ENCODE peak calls at places on chromosomes 1 and 21, in six cellular contexts. B is foreskin keratinocyte; R is germinal center; S is memory B cell; O is effector memory CD4-positive, alpha-beta T cell; T is activated CD4-positive, alpha-beta T cell treated with anti-CD3 and anti-CD28 coated beads for 24 hours. U is an unnamed sample.
A peak's percentile ranks its signal among the peaks of the same experiment; 100 is the strongest.

GRCh38 chr1:52659851-52660596 is 27.1 kb downstream of the SHISAL2A start:
- DNase-seq in B (peak; percentile 31), R (no peak), S (no peak), O (no peak), T (no peak), U (no peak)

GRCh38 chr21:37451446-37451845 is 84.9 kb downstream of the DYRK1A start:
- DNase-seq in B (no peak), R (no peak), S (no peak), O (no peak), T (no peak), U (no peak)

GRCh38 chr21:32382108-32382601 is 10.7 kb downstream of the URB1 start:
- DNase-seq in B (peak; percentile 42), R (no peak), S (no peak), O (no peak), T (no peak), U (no peak)

GRCh38 chr1:9166289-9167235 is 37.7 kb upstream of the GPR157 start:
- DNase-seq in B (no peak), R (no peak), S (no peak), O (no peak), T (no peak), U (no peak)

GRCh38 chr1:78003882-78004718 is 639 bp upstream of the DNAJB4 start:
- DNase-seq in B (peak; percentile 74), R (peak; percentile 45), S (peak; percentile 28), O (peak; percentile 28), T (no peak), U (no peak)

GRCh38 chr1:222928212-222928611 is 113.4 kb downstream of the DISP1 start:
- DNase-seq in B (no peak), R (no peak), S (no peak), O (no peak), T (no peak), U (no peak)

GRCh38 chr1:36908096-36908495 is 126.2 kb downstream of the GRIK3 start:
- DNase-seq in B (no peak), R (no peak), S (no peak), O (no peak), T (no peak), U (no peak)

GRCh38 chr21:37061926-37062591 is 10.8 kb downstream of the PIGP start:
- DNase-seq in B (no peak), R (no peak), S (no peak), O (no peak), T (no peak), U (no peak)

GRCh38 chr1:20223659-20224058 is 37.3 kb upstream of the PLA2G2C start:
- DNase-seq in B (no peak), R (no peak), S (no peak), O (no peak), T (no peak), U (no peak)

GRCh38 chr1:184260382-184260781 is 126.4 kb upstream of the C1orf21 start:
- DNase-seq in B (peak; percentile 81), R (no peak), S (no peak), O (no peak), T (no peak), U (no peak)

GRCh38 chr1:71393301-71393700 is 312.5 kb upstream of the ZRANB2 start:
- DNase-seq in B (no peak), R (no peak), S (no peak), O (no peak), T (no peak), U (no peak)

GRCh38 chr1:6831368-6831767 is 46.1 kb downstream of the CAMTA1 start:
- DNase-seq in B (no peak), R (no peak), S (no peak), O (no peak), T (no peak), U (no peak)

GRCh38 chr1:195899762-195900352 is 708.4 kb downstream of the KCNT2 start:
- DNase-seq in B (no peak), R (no peak), S (no peak), O (no peak), T (no peak), U (no peak)

GRCh38 chr1:70899735-70900134 is 147.9 kb downstream of the PTGER3 start:
- DNase-seq in B (no peak), R (no peak), S (no peak), O (no peak), T (no peak), U (no peak)

GRCh38 chr1:207240325-207241095 is 81.0 kb upstream of the CD55 start:
- DNase-seq in B (peak; percentile 98), R (no peak), S (no peak), O (no peak), T (no peak), U (no peak)

GRCh38 chr1:223720987-223721591 is 8.8 kb downstream of the CAPN2 start:
- DNase-seq in B (no peak), R (no peak), S (no peak), O (no peak), T (no peak), U (no peak)

GRCh38 chr1:90613371-90613770 is 103.7 kb downstream of the BARHL2 start:
- DNase-seq in B (no peak), R (no peak), S (no peak), O (no peak), T (no peak), U (no peak)

GRCh38 chr1:235424092-235424491 is 56.9 kb downstream of the TBCE start:
- DNase-seq in B (no peak), R (no peak), S (no peak), O (no peak), T (no peak), U (no peak)

GRCh38 chr1:6446665-6447015 is 19.3 kb downstream of the TNFRSF25 start:
- DNase-seq in B (no peak), R (no peak), S (no peak), O (no peak), T (no peak), U (no peak)

GRCh38 chr1:44681905-44682900 is 7.7 kb downstream of the ARMH1 start:
- DNase-seq in B (no peak), R (no peak), S (no peak), O (no peak), T (no peak), U (no peak)

GRCh38 chr1:161792740-161793139 is 26.6 kb downstream of the ATF6 start:
- DNase-seq in B (peak; percentile 72), R (peak; percentile 22), S (no peak), O (no peak), T (no peak), U (no peak)

GRCh38 chr1:232943679-232944252 is 6.6 kb upstream of the NTPCR start:
- DNase-seq in B (no peak), R (peak; percentile 13), S (no peak), O (no peak), T (no peak), U (no peak)

GRCh38 chr1:207857447-207857846 is 53.5 kb downstream of the CD34 start:
- DNase-seq in B (no peak), R (no peak), S (no peak), O (no peak), T (no peak), U (no peak)

GRCh38 chr1:28917757-28918118 is 3.4 kb downstream of the EPB41 start:
- DNase-seq in B (no peak), R (no peak), S (no peak), O (no peak), T (no peak), U (no peak)

GRCh38 chr1:151175910-151176309 is at the start of gene TMOD4:
- DNase-seq in B (no peak), R (peak; percentile 50), S (no peak), O (no peak), T (no peak), U (no peak)

GRCh38 chr1:107682467-107682866 is 282.5 kb downstream of the VAV3 start:
- DNase-seq in B (no peak), R (no peak), S (no peak), O (no peak), T (no peak), U (no peak)

U was measured in CD8-positive, alpha-beta memory T cell.